ENCODE peak calls at places on chromosomes 13 and 19, in seven cellular contexts. P is HCT116, F is PC-3, W is hepatocyte, A is GM23248, S is neural progenitor cell, H is MM.1S. C is an unnamed sample.

GRCh38 chr19:48442116-48443035 is 3.4 kb upstream of the GRWD1 start:
- DNase-seq in P (no peak), F (no peak), W (no peak), A (no peak), S (no peak), H (no peak), C (peak)

GRCh38 chr19:34490141-34490766 is 8.7 kb downstream of the WTIP start:
- DNase-seq in P (no peak), F (no peak), W (no peak), A (no peak), S (no peak), H (no peak), C (no peak)

GRCh38 chr13:41608111-41608510 is 150.8 kb downstream of the RGCC start:
- DNase-seq in P (no peak), F (no peak), W (no peak), A (no peak), S (no peak), H (no peak), C (no peak)

GRCh38 chr13:112981361-112981905 is 12.4 kb downstream of the MCF2L start:
- DNase-seq in P (no peak), F (no peak), W (no peak), A (no peak), S (no peak), H (no peak), C (no peak)

GRCh38 chr19:343941-344624 is 513 bp downstream of the MIER2 start:
- DNase-seq in P (no peak), F (no peak), W (peak), A (peak), S (peak), H (no peak), C (peak)

GRCh38 chr13:52160053-52160452 is 656 bp upstream of the NEK3 start:
- DNase-seq in P (no peak), F (no peak), W (no peak), A (no peak), S (no peak), H (no peak), C (no peak)

GRCh38 chr13:20721454-20722357 is 18.2 kb downstream of the IL17D start:
- DNase-seq in P (no peak), F (peak), W (peak), A (peak), S (peak), H (no peak), C (peak)

GRCh38 chr19:51346742-51347141 is 4.8 kb upstream of the VSIG10L start:
- DNase-seq in P (no peak), F (no peak), W (no peak), A (no peak), S (no peak), H (no peak), C (no peak)

GRCh38 chr13:110015253-110015652 is 228.9 kb upstream of the IRS2 start:
- DNase-seq in P (no peak), F (peak), W (no peak), A (peak), S (no peak), H (no peak), C (no peak)

GRCh38 chr13:97505022-97505421 is 71.1 kb downstream of the RAP2A start:
- DNase-seq in P (no peak), F (no peak), W (no peak), A (no peak), S (no peak), H (no peak), C (no peak)

GRCh38 chr13:20546559-20546958 is 20.4 kb upstream of the IFT88 start:
- DNase-seq in P (no peak), F (no peak), W (no peak), A (no peak), S (no peak), H (peak), C (no peak)

GRCh38 chr13:113837554-113838355 is 26.1 kb downstream of the GAS6 start:
- DNase-seq in P (peak), F (peak), W (peak), A (peak), S (no peak), H (no peak), C (no peak)

GRCh38 chr19:13103585-13103923 is 896 bp upstream of the LYL1 start:
- DNase-seq in P (no peak), F (no peak), W (no peak), A (no peak), S (no peak), H (no peak), C (no peak)

GRCh38 chr13:80338781-80339577 is 1.9 kb downstream of the SPRY2 start:
- DNase-seq in P (no peak), F (peak), W (peak), A (peak), S (peak), H (no peak), C (peak)

GRCh38 chr13:97133955-97134354 is 88.2 kb upstream of the MBNL2 start:
- DNase-seq in P (no peak), F (peak), W (no peak), A (no peak), S (no peak), H (no peak), C (no peak)

GRCh38 chr19:13430790-13431582 is 75.3 kb downstream of the CACNA1A start:
- DNase-seq in P (peak), F (peak), W (peak), A (peak), S (peak), H (peak), C (peak)

GRCh38 chr13:30071890-30072817 is 221.7 kb upstream of the UBL3 start:
- DNase-seq in P (no peak), F (peak), W (peak), A (no peak), S (no peak), H (no peak), C (peak)

GRCh38 chr19:40443131-40443929 is 805 bp downstream of the SERTAD3 start:
- DNase-seq in P (peak), F (peak), W (peak), A (peak), S (peak), H (peak), C (peak)

GRCh38 chr13:47233734-47234133 is 336.9 kb upstream of the HTR2A start:
- DNase-seq in P (no peak), F (no peak), W (no peak), A (peak), S (no peak), H (no peak), C (no peak)

GRCh38 chr13:47897411-47898050 is 103.5 kb downstream of the SUCLA2 start:
- DNase-seq in P (no peak), F (peak), W (no peak), A (peak), S (no peak), H (no peak), C (peak)

DNA sequence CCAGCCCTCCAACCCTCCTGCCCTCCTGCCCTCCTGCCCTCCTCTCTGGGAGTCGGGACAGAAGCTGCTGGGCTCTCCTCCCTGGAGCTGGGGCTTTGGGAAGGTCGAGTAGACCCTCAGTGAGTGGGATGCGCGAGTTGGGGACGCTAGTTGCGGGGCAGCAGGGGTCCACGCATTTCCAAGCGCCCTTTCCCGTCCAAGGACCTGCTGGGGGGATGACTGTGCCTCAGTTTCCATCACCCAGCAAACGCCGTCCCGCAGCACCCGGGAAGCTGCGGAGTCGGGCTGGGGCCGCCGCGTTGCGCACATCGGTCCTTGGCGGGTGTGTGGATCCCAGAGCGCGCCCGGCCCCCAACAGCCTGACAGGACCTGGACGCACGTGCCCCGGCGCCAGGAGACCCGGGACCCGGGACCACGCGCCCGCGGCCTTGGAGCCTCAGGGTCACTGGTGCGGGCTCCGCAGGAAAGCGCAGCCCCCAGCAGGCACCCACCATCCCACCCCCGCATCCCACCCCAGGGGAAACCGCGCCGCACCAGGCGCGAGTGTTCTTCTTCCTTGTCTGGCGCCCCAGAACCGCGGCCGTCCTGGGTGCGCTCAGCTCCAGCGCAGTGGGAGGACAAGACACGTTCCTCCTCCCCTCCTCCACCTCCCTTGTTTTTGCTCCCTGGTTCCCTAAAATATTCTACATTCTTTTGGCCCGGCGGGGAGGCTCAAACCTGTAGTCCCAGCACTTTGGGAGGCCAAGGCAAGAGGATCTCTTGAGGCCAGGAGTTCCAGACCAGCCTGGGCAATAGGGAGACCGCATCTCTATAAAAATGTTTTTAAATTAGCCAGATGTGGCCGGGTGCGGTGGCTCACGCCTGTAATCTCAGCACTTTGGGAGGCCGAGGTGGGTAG is 9.2 kb downstream of the ONECUT3 start:
- DNase-seq in P (no peak), F (no peak), W (no peak), A (no peak), S (no peak), H (no peak), C (no peak)
- TF ChIP-seq EZH2 in P (no peak), F (no peak), W (peak), A (no peak), S (peak), H (no peak), C (peak)

GRCh38 chr19:6963259-6963852 is 57.9 kb downstream of the MBD3L2B start:
- DNase-seq in P (no peak), F (no peak), W (no peak), A (no peak), S (no peak), H (no peak), C (no peak)

GRCh38 chr19:6967962-6968361 is 53.3 kb downstream of the MBD3L2B start:
- DNase-seq in P (no peak), F (no peak), W (no peak), A (no peak), S (no peak), H (no peak), C (no peak)

GRCh38 chr19:6958786-6959185 is 62.4 kb downstream of the MBD3L2B start:
- DNase-seq in P (no peak), F (no peak), W (no peak), A (no peak), S (no peak), H (no peak), C (no peak)

GRCh38 chr19:6969490-6969889 is 51.7 kb downstream of the MBD3L2B start:
- DNase-seq in P (no peak), F (no peak), W (no peak), A (no peak), S (no peak), H (no peak), C (no peak)

GRCh38 chr19:6963937-6964336 is 57.3 kb downstream of the MBD3L2B start:
- DNase-seq in P (peak), F (peak), W (no peak), A (no peak), S (no peak), H (peak), C (peak)
- H2AFZ ChIP-seq in P (no peak), F (no peak), W (no peak), A (no peak), S (no peak), H (no peak), C (no peak)

DNA sequence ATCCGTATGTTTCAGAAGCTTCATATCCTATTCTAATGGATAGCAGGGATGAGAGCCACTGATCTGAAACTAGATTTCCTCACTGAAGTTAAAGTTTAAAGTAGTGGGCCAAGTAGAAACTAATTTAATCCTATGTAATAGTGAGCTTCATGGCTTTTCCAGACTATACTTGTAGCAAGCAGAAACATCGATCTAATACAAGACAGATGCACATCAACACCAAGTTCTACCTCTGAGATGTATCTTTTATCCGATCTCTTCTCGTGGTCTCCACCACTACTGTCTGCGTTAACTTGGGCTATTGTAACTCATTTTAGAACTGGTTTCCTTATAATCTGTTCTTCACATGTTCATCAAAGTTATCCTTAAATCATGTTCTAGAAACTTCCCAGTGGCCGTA is 3.1 kb downstream of the ERCC5 start:
- DNase-seq in P (no peak), F (no peak), W (no peak), A (no peak), S (no peak), H (no peak), C (no peak)
- TF ChIP-seq EZH2phosphoT487 in P (no peak), F (no peak), W (no peak), A (no peak), S (no peak), H (no peak), C (no peak)

GRCh38 chr19:47406711-47407416 is 12.5 kb downstream of the MEIS3 start:
- DNase-seq in P (no peak), F (no peak), W (peak), A (peak), S (peak), H (peak), C (peak)
- TF ChIP-seq EZH2 in P (no peak), F (no peak), W (no peak), A (no peak), S (no peak), H (no peak), C (no peak)

DNA sequence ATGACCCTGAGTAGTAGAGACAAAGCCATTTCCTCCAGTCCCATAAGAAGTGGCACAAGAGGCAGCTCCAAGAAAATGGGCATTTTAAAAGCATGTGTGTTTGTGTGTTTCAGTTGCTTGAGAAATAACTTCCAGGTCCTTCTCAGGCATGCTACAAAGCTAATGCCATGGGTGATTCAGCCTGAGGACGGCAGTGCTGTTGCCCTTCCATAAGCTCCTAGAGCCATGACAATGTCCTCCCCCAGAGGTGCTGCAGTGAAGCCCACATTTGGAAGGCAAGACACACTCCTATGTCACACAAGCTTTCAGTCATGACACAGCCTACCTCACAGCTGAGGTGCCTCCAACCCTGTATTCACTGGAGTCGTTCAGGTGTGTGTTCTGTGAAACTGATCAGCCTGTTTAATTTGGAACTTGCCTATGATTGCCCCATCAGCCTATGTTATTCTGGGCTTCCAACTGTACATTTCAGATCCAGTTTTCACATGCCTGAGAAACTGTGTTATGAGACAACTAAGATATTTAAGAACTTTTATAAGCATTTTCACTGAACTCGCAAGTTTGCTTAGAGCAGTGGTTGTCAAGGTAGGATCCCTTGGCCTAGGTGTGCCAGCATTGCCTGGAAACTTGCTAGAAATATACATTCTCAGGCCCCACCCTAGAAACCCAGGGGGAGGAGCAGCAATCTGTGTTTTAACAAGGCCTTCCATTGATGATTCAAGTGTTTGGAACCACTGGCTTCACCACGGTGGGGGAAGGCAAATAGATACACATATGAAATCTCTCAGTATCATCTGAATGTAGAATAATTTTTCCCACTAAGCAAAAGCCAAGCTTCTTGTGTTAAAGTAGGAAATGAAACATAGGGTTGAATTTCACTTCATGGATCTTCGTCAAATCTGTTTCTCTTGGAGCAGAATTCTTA is 213.4 kb downstream of the FOXO1 start:
- DNase-seq in P (no peak), F (peak), W (no peak), A (peak), S (no peak), H (no peak), C (no peak)
- H2AFZ ChIP-seq in P (no peak), F (peak), W (no peak), A (no peak), S (no peak), H (no peak), C (no peak)

DNA sequence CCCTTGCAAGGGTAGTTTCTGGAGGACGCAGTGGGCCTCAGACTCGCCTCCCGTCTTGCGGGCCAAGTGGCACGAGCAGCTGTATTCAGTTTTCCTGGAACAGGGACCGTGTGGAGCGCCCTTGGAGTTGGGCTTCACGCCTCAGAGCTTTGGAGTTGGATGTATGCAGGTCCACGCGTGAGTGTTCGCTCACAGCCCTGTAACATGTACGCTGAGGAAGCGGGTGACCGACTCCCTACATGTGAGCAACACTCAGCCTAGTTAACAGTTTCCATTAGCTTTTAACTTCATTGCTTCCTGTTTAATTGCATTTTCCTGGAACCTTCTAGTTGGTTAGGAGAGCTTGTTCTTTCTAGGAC is 659 bp downstream of the TM9SF2 start:
- DNase-seq in P (no peak), F (peak), W (peak), A (peak), S (no peak), H (no peak), C (peak)
- TF ChIP-seq EZH2phosphoT487 in P (no peak), F (no peak), W (no peak), A (no peak), S (no peak), H (no peak), C (no peak)

C was measured in GM23338.